ENCODE peak calls at places on chromosomes 3 and 15, in five cellular contexts. T, J, F, B and X are unnamed samples.
A peak's percentile ranks its signal among the peaks of the same experiment; 100 is the strongest.

GRCh38 chr15:81939604-81940440 is 106.0 kb downstream of the MEX3B start:
- DNase-seq in J (peak; percentile 64), F (no peak), T (peak; percentile 81), B (peak; percentile 95), X (no peak)

GRCh38 chr3:14897266-14897665 is 50.1 kb upstream of the NR2C2 start:
- DNase-seq in B (no peak), T (no peak), J (no peak), F (no peak), X (no peak)

GRCh38 chr15:67196672-67197363 is 57.6 kb downstream of the AAGAB start:
- DNase-seq in T (peak; percentile 93), F (no peak), J (no peak), B (no peak), X (no peak)

GRCh38 chr3:56624725-56625124 is 58.3 kb downstream of the TASOR start:
- DNase-seq in F (no peak), J (no peak), T (peak; percentile 49), B (no peak), X (no peak)

GRCh38 chr3:31701286-31701685 is 168.6 kb downstream of the STT3B start:
- DNase-seq in J (no peak), T (no peak), F (no peak), B (no peak), X (no peak)

GRCh38 chr3:126530171-126531050 is 6.5 kb downstream of the CHST13 start:
- DNase-seq in J (no peak), B (peak; percentile 94), T (no peak), F (no peak), X (no peak)

GRCh38 chr15:23648920-23649515 is 1.4 kb upstream of the MAGEL2 start:
- DNase-seq in F (peak; percentile 27), J (no peak), B (peak; percentile 7), T (no peak), X (no peak)

GRCh38 chr3:36901588-36901987 is 43.3 kb downstream of the TRANK1 start:
- DNase-seq in F (no peak), T (no peak), J (no peak), B (no peak), X (no peak)

GRCh38 chr3:173066044-173066679 is 74.9 kb downstream of the SPATA16 start:
- DNase-seq in T (peak; percentile 11), J (no peak), B (peak; percentile 52), F (no peak), X (no peak)

GRCh38 chr3:57756528-57757401 is 656 bp downstream of the SLMAP start:
- DNase-seq in B (peak; percentile 45), F (no peak), T (peak; percentile 74), J (peak; percentile 79), X (no peak)

GRCh38 chr15:92882697-92883642 is 17.2 kb upstream of the CHD2 start:
- DNase-seq in B (no peak), F (no peak), T (no peak), J (no peak), X (no peak)

GRCh38 chr3:37559461-37559860 is 302.2 kb upstream of the CTDSPL start:
- DNase-seq in B (peak; percentile 40), J (no peak), T (peak; percentile 17), F (no peak), X (no peak)

GRCh38 chr3:126435456-126436315 is 40.0 kb downstream of the ZXDC start:
- DNase-seq in J (peak; percentile 37), B (no peak), F (no peak), T (no peak), X (no peak)

GRCh38 chr3:118882353-118882947 is 152.2 kb downstream of the IGSF11 start:
- DNase-seq in J (peak; percentile 78), F (peak; percentile 54), T (peak; percentile 55), B (peak; percentile 73), X (no peak)

GRCh38 chr15:93610944-93611343 is 521.9 kb upstream of the RGMA start:
- DNase-seq in F (no peak), B (no peak), J (peak; percentile 56), T (no peak), X (no peak)

GRCh38 chr15:85854345-85855097 is 59.8 kb upstream of the KLHL25 start:
- DNase-seq in F (peak; percentile 57), J (peak; percentile 74), B (peak; percentile 83), T (peak; percentile 62), X (no peak)

GRCh38 chr15:96328101-96328958 is 2.2 kb upstream of the NR2F2 start:
- DNase-seq in F (no peak), J (no peak), B (no peak), T (no peak), X (no peak)

GRCh38 chr3:123884258-123884831 is at the start of gene MYLK:
- DNase-seq in J (peak; percentile 99), T (peak; percentile 95), F (peak; percentile 72), B (peak; percentile 92), X (no peak)

GRCh38 chr3:172134352-172134751 is 95.0 kb downstream of the FNDC3B start:
- DNase-seq in B (no peak), F (no peak), T (no peak), J (no peak), X (peak; percentile 58)

GRCh38 chr15:61050844-61051569 is 178.1 kb downstream of the RORA start:
- DNase-seq in F (no peak), J (no peak), T (peak; percentile 31), B (no peak), X (no peak)

GRCh38 chr15:99619712-99620111 is 53.9 kb downstream of the MEF2A start:
- DNase-seq in T (peak; percentile 40), J (no peak), B (no peak), F (no peak), X (no peak)